ENCODE peak calls at places on chromosomes 1 and 21, in seven cellular contexts. T, J, R, W, F, U and L are unnamed samples.

GRCh38 chr1:2556277-2557145 is at the start of gene TNFRSF14:
- DNase-seq in J (peak; percentile 89), F (peak; percentile 98), R (peak; percentile 87), U (peak; percentile 35), T (peak; percentile 63), W (peak; percentile 54), L (peak; percentile 31)

GRCh38 chr1:234862944-234863515 is 253.1 kb upstream of the IRF2BP2 start:
- DNase-seq in W (no peak), F (peak; percentile 63), T (no peak), J (no peak), R (no peak), U (peak; percentile 68), L (no peak)

GRCh38 chr1:9399510-9400424 is 107.1 kb downstream of the SPSB1 start:
- DNase-seq in U (peak; percentile 48), T (no peak), W (no peak), R (no peak), J (no peak), F (peak; percentile 63), L (peak; percentile 9)

GRCh38 chr1:44603718-44604117 is 70.6 kb downstream of the TMEM53 start:
- DNase-seq in T (no peak), W (no peak), U (no peak), F (no peak), R (no peak), J (no peak), L (no peak)

GRCh38 chr1:71294178-71294577 is 213.3 kb upstream of the ZRANB2 start:
- DNase-seq in F (peak; percentile 3), W (no peak), J (no peak), T (no peak), R (no peak), U (peak; percentile 46), L (no peak)

GRCh38 chr1:28193701-28194161 is 17.2 kb upstream of the PTAFR start:
- DNase-seq in W (no peak), J (no peak), U (no peak), F (no peak), T (no peak), R (no peak), L (no peak)

GRCh38 chr21:25931791-25932190 is 197.0 kb downstream of the GABPA start:
- DNase-seq in F (no peak), U (no peak), J (no peak), T (no peak), W (no peak), R (no peak), L (no peak)

GRCh38 chr1:118122234-118123004 is 62.6 kb downstream of the SPAG17 start:
- DNase-seq in U (peak; percentile 59), F (no peak), T (no peak), J (no peak), R (no peak), W (no peak), L (no peak)

GRCh38 chr1:170162385-170163226 is 16.8 kb downstream of the NTMT2 start:
- DNase-seq in T (no peak), U (peak; percentile 96), R (no peak), W (no peak), J (no peak), F (peak; percentile 88), L (no peak)

GRCh38 chr1:174815036-174815435 is 184.7 kb upstream of the CACYBP start:
- DNase-seq in J (no peak), F (peak; percentile 35), W (no peak), U (peak; percentile 74), T (no peak), R (peak; percentile 45), L (no peak)

GRCh38 chr1:94416901-94417701 is 1.1 kb upstream of the ABCD3 start:
- DNase-seq in U (peak; percentile 89), T (no peak), R (no peak), J (no peak), F (peak; percentile 68), W (no peak), L (no peak)

GRCh38 chr1:18108313-18109057 is 887 bp downstream of the IGSF21 start:
- DNase-seq in U (no peak), J (no peak), W (no peak), R (no peak), F (peak; percentile 72), T (no peak), L (no peak)

GRCh38 chr1:145983959-145984830 is 12.2 kb downstream of the TXNIP start:
- DNase-seq in T (no peak), W (no peak), R (peak; percentile 61), U (no peak), F (no peak), J (peak; percentile 56), L (no peak)